ENCODE peak calls at places on chromosomes 1 and 21, in seven cellular contexts. W is IMR-90, U is HL-60, Z is B cell, V is Calu3, H is neural crest cell, S is fibroblast of lung. G is an unnamed sample.

GRCh38 chr1:26387447-26387846 is 14.9 kb upstream of the ZNF683 start:
- DNase-seq in W (peak; percentile 55), U (no peak), Z (no peak), V (peak; percentile 62), H (no peak), S (peak; percentile 63), G (no peak)

GRCh38 chr1:97712980-97713379 is 207.9 kb downstream of the DPYD start:
- DNase-seq in W (no peak), U (no peak), Z (no peak), V (no peak), H (no peak), S (no peak), G (no peak)

GRCh38 chr1:160373696-160374095 is 6.8 kb downstream of the NHLH1 start:
- DNase-seq in W (peak; percentile 11), U (peak; percentile 58), Z (no peak), V (no peak), H (no peak), S (no peak), G (no peak)

GRCh38 chr1:70963374-70963773 is 84.2 kb downstream of the PTGER3 start:
- DNase-seq in W (no peak), U (no peak), Z (no peak), V (no peak), H (no peak), S (no peak), G (no peak)

GRCh38 chr1:182111496-182111895 is 50.0 kb upstream of the ZNF648 start:
- DNase-seq in W (no peak), U (no peak), Z (no peak), V (peak; percentile 14), H (no peak), S (no peak), G (no peak)

GRCh38 chr1:164613176-164613575 is 54.2 kb downstream of the PBX1 start:
- DNase-seq in W (no peak), U (no peak), Z (no peak), V (peak; percentile 58), H (no peak), S (peak; percentile 35), G (no peak)

GRCh38 chr21:45132841-45133573 is 58.6 kb downstream of the ADARB1 start:
- DNase-seq in W (no peak), U (no peak), Z (no peak), V (no peak), H (no peak), S (peak; percentile 44), G (no peak)

GRCh38 chr1:201310986-201311355 is 27.7 kb downstream of the PKP1 start:
- DNase-seq in W (peak; percentile 13), U (peak; percentile 15), Z (no peak), V (peak; percentile 80), H (no peak), S (peak; percentile 42), G (no peak)

GRCh38 chr1:81811757-81812371 is 11.1 kb downstream of the ADGRL2 start:
- DNase-seq in W (no peak), U (no peak), Z (no peak), V (no peak), H (no peak), S (peak; percentile 19), G (no peak)

DNA sequence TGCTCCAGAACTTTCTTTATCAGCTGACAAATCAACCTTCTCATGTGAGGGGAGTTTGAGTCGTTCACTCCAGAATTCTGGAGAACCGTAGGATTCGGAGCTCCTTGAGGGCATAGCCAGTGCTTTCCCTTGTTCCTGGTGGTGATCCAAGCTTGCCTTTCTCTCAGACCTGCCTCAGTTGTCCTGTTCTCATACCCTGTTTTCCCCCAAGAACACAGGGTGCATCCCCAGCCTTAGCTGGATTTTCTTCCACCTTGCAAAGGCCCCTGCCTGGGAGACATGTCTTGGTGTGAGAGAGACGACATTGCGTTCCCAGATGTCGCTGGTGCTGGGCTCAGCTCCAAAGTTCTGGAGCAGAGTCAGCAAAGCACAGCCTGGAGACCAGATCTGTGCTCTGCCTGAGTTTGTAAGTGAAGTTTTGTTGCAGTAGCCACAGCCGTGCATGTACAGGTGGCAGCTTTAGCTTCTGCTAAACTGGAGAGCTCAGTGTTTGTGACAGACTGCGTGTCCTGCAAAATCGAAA is 40.0 kb downstream of the ABCG1 start:
- DNase-seq in W (no peak), U (no peak), Z (no peak), V (no peak), H (no peak), S (no peak), G (no peak)
- TF ChIP-seq CTCF in W (no peak), U (no peak), Z (peak; percentile 2), V (no peak), H (peak; percentile 23), S (no peak), G (no peak)

GRCh38 chr1:2431095-2431494 is 18.7 kb upstream of the PEX10 start:
- DNase-seq in W (no peak), U (no peak), Z (no peak), V (no peak), H (no peak), S (no peak), G (no peak)

GRCh38 chr1:2430592-2430973 is 18.2 kb upstream of the PEX10 start:
- DNase-seq in W (no peak), U (no peak), Z (no peak), V (no peak), H (no peak), S (no peak), G (no peak)

GRCh38 chr1:2431503-2431902 is 19.1 kb upstream of the PEX10 start:
- DNase-seq in W (no peak), U (no peak), Z (no peak), V (no peak), H (no peak), S (no peak), G (no peak)

GRCh38 chr1:2428490-2428889 is 16.1 kb upstream of the PEX10 start:
- DNase-seq in W (no peak), U (no peak), Z (no peak), V (no peak), H (no peak), S (no peak), G (no peak)

GRCh38 chr1:2429780-2430591 is 17.6 kb upstream of the PEX10 start:
- DNase-seq in W (no peak), U (no peak), Z (no peak), V (no peak), H (no peak), S (no peak), G (no peak)
- TF ChIP-seq CTCF in W (peak; percentile 44), U (peak; percentile 20), Z (no peak), V (no peak), H (peak; percentile 53), S (peak; percentile 39), G (peak; percentile 12)

GRCh38 chr1:96090134-96090533 is 631.5 kb upstream of the PTBP2 start:
- DNase-seq in W (no peak), U (no peak), Z (no peak), V (no peak), H (no peak), S (peak; percentile 39), G (no peak)
- TF ChIP-seq CTCF in W (no peak), U (no peak), Z (no peak), V (no peak), H (no peak), S (no peak), G (no peak)

GRCh38 chr1:101239095-101240040 is 2.5 kb downstream of the S1PR1 start:
- DNase-seq in W (no peak), U (no peak), Z (no peak), V (no peak), H (no peak), S (peak; percentile 46), G (no peak)
- TF ChIP-seq CTCF in W (no peak), U (no peak), Z (peak; percentile 58), V (no peak), H (no peak), S (peak; percentile 6), G (peak; percentile 14)